ENCODE peak calls at places on chromosomes 12 and 14, in eight cellular contexts. Q is PC-3, G is astrocyte, X is GM12878, E is DND-41, U is fibroblast of lung, L is MM.1S, N is GM23248. A is an unnamed sample. For H3K9me3, the result is how much of the 10 kb centered on the place peaks cover.

GRCh38 chr12:118330421-118331018 is 42.2 kb downstream of the TAOK3 start:
- DNase-seq in Q (no peak), G (peak), X (no peak), E (no peak), U (peak), L (no peak), N (no peak), A (peak)

GRCh38 chr12:31368666-31369361 is 42.9 kb upstream of the SINHCAF start:
- DNase-seq in Q (no peak), G (no peak), X (no peak), E (no peak), U (no peak), L (no peak), N (no peak), A (no peak)

GRCh38 chr12:19869413-19869812 is 430.1 kb downstream of the AEBP2 start:
- DNase-seq in Q (no peak), G (peak), X (no peak), E (no peak), U (peak), L (no peak), N (peak), A (no peak)

GRCh38 chr12:109737631-109738030 is 24.0 kb downstream of the FAM222A start:
- DNase-seq in Q (no peak), G (no peak), X (no peak), E (no peak), U (no peak), L (no peak), N (no peak), A (no peak)

GRCh38 chr14:90567191-90567590 is 170.4 kb downstream of the CALM1 start:
- DNase-seq in Q (no peak), G (no peak), X (no peak), E (no peak), U (no peak), L (no peak), N (no peak), A (no peak)

GRCh38 chr12:49292729-49293055 is 2.3 kb upstream of the PRPH start:
- DNase-seq in Q (no peak), G (no peak), X (no peak), E (no peak), U (no peak), L (no peak), N (no peak), A (no peak)

GRCh38 chr12:80269953-80270552 is 170.7 kb downstream of the OTOGL start:
- DNase-seq in Q (peak), G (no peak), X (no peak), E (peak), U (peak), L (peak), N (peak), A (no peak)

GRCh38 chr12:49880756-49881390 is 22.8 kb downstream of the FAIM2 start:
- DNase-seq in Q (no peak), G (no peak), X (no peak), E (no peak), U (no peak), L (no peak), N (no peak), A (no peak)

GRCh38 chr12:2836576-2836975 is 1.7 kb upstream of the NRIP2 start:
- DNase-seq in Q (no peak), G (no peak), X (no peak), E (no peak), U (no peak), L (no peak), N (no peak), A (no peak)
- H3K4me3 ChIP-seq in Q (no peak), G (no peak), X (no peak), E (no peak), U (no peak), L (no peak), N (no peak), A (no peak)

DNA sequence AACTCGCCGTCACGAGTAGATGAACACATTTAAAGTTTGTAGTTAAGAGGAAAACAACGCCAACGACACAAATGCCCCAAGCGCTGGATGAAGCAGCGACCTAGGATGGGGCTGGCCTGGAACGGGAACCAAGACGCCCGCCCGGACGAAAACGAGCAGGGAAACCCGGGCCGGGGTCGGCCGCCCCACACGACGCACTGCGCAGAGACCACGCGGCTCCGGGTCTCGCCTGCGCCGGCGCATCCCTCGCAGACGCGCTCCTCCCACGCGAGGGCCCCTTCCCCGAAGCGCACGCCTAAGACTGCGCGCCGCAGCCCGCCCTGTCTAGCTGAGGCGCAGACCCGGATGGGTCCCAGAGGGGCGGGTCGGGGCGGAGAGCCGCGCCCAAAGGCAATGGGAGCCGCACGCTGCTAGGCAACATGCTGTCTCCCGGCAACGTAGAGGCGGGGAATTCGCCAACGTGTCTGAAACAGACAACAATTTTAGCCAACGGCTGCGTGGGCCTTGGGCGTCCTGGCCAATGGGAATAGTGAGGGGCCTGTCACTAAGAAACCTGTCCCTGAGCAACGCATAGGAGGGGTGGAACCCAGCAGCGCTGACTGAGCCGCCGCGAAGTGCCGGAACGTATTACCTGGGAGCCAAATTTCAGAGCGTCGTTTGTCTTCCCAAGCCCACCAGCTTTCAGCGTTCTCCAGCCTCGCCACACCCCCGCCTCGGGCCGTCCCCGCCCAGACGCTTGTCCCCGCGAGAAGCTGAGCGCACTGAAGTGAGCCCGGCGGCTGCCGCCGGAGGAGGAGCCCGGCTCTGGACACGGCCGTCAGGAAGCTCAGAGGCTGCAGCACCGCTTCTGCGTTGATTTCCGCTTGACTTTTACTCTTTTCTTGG is 21.0 kb upstream of the CHFR start:
- DNase-seq in Q (peak), G (peak), X (peak), E (peak), U (peak), L (no peak), N (peak), A (peak)
- H3K9me3 ChIP-seq in Q (under half), G (under half), X (under half), E (under half), U (under half), L (under half), N (under half), A (under half)

GRCh38 chr12:108008163-108008562 is 120.9 kb upstream of the WSCD2 start:
- DNase-seq in Q (no peak), G (no peak), X (no peak), E (no peak), U (no peak), L (no peak), N (no peak), A (no peak)
- TF ChIP-seq EZH2 in Q (no peak), G (no peak), X (no peak), E (no peak), U (no peak), L (no peak), N (no peak), A (no peak)

DNA sequence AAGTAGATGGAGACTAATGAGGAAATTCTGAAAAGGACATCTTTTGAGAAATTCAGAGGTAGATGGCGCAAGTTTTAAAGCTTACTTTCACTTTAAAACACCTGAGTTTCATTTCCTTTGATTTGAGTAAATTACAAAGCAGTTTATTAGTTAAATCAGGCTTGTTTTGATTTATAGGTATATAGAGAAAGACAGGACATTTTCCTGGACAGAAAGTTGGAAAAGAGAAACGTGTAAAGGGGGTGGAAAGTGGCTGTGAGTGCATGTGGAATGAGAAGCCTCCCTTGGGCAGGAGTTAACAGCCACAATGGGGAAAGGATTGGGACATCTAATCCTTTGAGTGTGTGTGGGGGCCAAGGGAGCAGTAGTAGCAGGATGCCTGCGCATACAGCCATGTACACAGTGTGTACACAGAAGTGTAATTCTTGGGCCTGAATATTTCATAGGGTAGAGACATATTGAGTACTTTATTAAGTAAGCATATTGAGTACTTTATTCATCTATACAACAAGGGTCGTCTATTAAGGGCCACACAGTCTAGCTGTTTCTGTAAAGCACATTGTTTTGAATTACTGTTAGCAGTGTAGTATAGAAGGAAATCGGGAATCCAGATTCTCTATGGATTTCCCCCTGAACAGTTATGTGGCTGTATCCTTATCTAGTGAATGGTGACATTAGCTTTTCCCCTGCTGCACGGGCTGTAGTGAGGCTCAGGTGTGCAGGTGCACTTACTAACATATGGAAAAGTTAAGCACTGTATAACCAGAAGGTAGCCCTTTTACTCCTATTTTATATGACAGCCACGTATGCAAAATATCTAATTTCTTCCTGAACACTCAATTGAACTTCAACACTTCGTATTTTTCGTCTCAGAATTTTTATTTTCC is 19.1 kb downstream of the MARK3 start:
- DNase-seq in Q (no peak), G (no peak), X (no peak), E (no peak), U (no peak), L (peak), N (peak), A (no peak)
- H3K4me3 ChIP-seq in Q (no peak), G (no peak), X (peak), E (no peak), U (no peak), L (no peak), N (peak), A (no peak)

GRCh38 chr14:29897181-29897580 is 30.5 kb downstream of the PRKD1 start:
- DNase-seq in Q (no peak), G (no peak), X (no peak), E (no peak), U (no peak), L (no peak), N (no peak), A (no peak)
- H3K9me3 ChIP-seq in Q (under half), G (under half), X (under half), E (under half), U (under half), L (under half), N (under half), A (under half)

DNA sequence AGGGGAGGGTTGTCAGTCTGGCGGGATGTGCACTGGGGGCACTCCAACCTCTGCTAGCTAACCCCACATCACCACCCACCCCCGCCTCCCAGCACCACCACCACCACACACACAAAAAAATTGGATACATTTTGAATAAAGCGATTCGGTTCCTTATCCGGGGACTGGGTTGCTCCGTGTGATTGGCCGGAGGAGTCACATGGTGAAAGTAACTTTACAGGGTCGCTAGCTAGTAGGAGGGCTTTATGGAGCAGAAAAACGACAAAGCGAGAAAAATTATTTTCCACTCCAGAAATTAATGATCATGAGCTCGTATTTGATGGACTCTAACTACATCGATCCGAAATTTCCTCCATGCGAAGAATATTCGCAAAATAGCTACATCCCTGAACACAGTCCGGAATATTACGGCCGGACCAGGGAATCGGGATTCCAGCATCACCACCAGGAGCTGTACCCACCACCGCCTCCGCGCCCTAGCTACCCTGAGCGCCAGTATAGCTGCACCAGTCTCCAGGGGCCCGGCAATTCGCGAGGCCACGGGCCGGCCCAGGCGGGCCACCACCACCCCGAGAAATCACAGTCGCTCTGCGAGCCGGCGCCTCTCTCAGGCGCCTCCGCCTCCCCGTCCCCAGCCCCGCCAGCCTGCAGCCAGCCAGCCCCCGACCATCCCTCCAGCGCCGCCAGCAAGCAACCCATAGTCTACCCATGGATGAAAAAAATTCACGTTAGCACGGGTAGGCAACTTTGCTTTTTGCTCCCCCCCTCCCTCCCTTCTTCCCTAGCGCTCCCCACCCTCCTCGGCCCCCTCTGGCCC is at the start of gene HOXC4:
- DNase-seq in Q (no peak), G (peak), X (no peak), E (no peak), U (peak), L (no peak), N (peak), A (no peak)
- TF ChIP-seq EZH2 in Q (no peak), G (peak), X (no peak), E (no peak), U (peak), L (no peak), N (no peak), A (no peak)

DNA sequence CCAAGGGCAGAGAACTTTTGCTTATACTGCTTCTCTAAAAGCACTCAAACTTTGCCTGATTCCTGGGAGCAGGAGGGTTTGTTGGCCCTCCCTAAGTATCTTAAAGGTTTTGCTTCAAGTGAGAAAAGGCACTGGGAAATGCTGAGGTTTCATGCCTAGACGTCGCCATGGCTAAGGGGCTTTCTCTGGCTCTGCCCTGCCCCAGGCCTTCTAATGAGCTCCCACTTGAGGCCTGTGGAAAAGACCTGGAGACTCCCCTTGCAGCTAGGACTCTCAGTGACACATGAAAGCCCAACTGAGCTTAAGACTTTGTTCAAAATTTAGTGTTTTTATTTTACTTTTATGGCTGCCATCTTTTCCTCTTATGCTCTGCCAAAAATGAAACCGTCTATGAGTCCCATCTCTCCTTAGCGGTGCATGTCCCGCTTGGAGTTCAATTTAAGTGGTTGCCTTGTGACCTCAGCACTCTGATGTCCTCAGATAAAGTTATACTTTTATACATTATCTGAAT is 49.3 kb downstream of the EIF2S3B start:
- DNase-seq in Q (no peak), G (no peak), X (no peak), E (peak), U (no peak), L (no peak), N (no peak), A (no peak)
- H3K4me3 ChIP-seq in Q (no peak), G (no peak), X (no peak), E (peak), U (no peak), L (no peak), N (no peak), A (no peak)

GRCh38 chr12:34357791-34358190 is 335.5 kb downstream of the ALG10 start:
- DNase-seq in Q (no peak), G (no peak), X (no peak), E (no peak), U (no peak), L (no peak), N (no peak), A (no peak)
- H3K9me3 ChIP-seq in Q (under half), G (under half), X (under half), E (under half), U (under half), L (under half), N (under half), A (under half)

DNA sequence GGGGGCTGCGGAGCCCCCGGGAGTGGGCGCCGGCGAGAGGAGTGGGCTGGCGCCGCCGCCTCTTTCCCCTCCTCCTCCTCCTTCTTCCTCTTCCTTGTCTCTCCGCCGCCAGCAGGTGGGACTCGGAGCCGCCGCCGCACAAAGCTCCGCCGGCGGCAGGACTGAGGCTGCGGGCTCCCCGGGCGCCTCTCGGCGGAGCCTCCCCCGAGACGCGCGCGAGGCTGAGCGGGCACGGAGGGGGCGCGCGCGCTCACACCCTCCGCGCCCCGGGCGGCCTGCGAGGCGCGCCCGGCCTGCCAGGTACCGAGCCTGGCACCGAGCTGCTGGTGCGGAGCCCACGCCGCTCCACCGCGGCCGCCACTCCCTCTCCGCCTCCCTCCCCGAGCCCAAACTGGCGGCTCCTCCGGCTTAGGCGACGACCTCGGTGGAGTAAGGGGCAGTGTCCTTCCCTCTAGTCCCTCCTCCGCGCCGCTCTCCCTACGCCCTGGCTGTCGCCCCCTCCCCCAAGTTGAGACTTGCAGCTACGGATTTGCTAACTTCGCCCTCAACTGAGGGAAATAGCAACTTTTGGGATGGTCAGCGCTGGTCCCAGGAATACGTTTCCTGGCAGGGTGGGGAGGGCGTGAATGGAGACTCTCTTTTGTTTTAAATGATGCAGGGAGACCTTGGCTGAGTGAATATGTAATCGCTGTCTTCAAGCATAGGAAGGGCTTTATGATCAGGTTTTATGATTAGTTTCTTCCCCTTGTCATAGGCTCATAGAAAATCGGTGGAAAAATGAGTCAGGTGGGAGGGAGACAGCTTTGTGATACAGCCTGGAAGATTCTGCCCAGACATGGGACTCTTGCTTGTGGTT is 199.5 kb upstream of the CAND1 start:
- DNase-seq in Q (peak), G (no peak), X (no peak), E (peak), U (peak), L (peak), N (peak), A (no peak)
- TF ChIP-seq EZH2 in Q (no peak), G (peak), X (no peak), E (peak), U (peak), L (no peak), N (no peak), A (no peak)